ENCODE peak calls at places on chromosomes 13 and 19, in four cellular contexts. L is epithelial cell of esophagus, N is renal cortical epithelial cell, A is memory B cell. D is an unnamed sample.
A peak's percentile ranks its signal among the peaks of the same experiment; 100 is the strongest.

GRCh38 chr13:37565425-37565824 is 33.1 kb downstream of the POSTN start:
- DNase-seq in N (no peak), A (no peak), L (no peak), D (no peak)

GRCh38 chr19:7742575-7742974 is 4.8 kb downstream of the CD209 start:
- DNase-seq in L (no peak), A (no peak), N (no peak), D (no peak)

GRCh38 chr13:110246530-110246929 is 60.4 kb downstream of the COL4A1 start:
- DNase-seq in N (no peak), L (no peak), A (no peak), D (no peak)

GRCh38 chr13:45372189-45373115 is 31.5 kb upstream of the TPT1 start:
- DNase-seq in A (no peak), L (no peak), N (no peak), D (no peak)

GRCh38 chr13:43572601-43573360 is 214.0 kb downstream of the ENOX1 start:
- DNase-seq in A (no peak), L (peak; percentile 39), N (peak; percentile 67), D (no peak)

GRCh38 chr13:104314321-104314720 is 1248.1 kb upstream of the SLC10A2 start:
- DNase-seq in L (no peak), N (no peak), A (no peak), D (no peak)

GRCh38 chr19:51099070-51099382 is 9.2 kb downstream of the CTU1 start:
- DNase-seq in L (no peak), N (no peak), A (no peak), D (no peak)

GRCh38 chr19:46192990-46193650 is 36.4 kb upstream of the IGFL1 start:
- DNase-seq in A (no peak), N (peak; percentile 62), L (peak; percentile 92), D (no peak)

GRCh38 chr19:12733369-12733896 is 1.1 kb downstream of the TRIR start:
- DNase-seq in A (peak; percentile 52), L (peak; percentile 46), N (peak; percentile 45), D (no peak)

GRCh38 chr13:74210693-74211393 is 76.6 kb upstream of the KLF12 start:
- DNase-seq in N (peak; percentile 86), A (no peak), L (peak; percentile 92), D (no peak)

GRCh38 chr19:15418112-15418587 is 638 bp downstream of the AKAP8L start:
- DNase-seq in N (peak; percentile 49), A (no peak), L (peak; percentile 19), D (no peak)

GRCh38 chr19:29001006-29001921 is 211.7 kb downstream of the UQCRFS1 start:
- DNase-seq in N (peak; percentile 75), L (no peak), A (no peak), D (no peak)

D was measured in transverse colon.